ENCODE peak calls at places on chromosomes 5 and 9, in nine cellular contexts. One of them, this sample, is unnamed.

GRCh38 chr9:115884846-115885245 is 268.7 kb upstream of the PAPPA start:
- DNase-seq in astrocyte of the spinal cord: peak
- DNase-seq in fibroblast of the aortic adventitia: peak
- DNase-seq in AG08395: peak
- DNase-seq in HTR-8/SVneo: no peak
- DNase-seq in mesendoderm: no peak
- DNase-seq in epithelial cell of prostate: no peak
- DNase-seq in Right ventricle myocardium inferior: no peak
- DNase-seq in fibroblast of mammary gland: no peak
- DNase-seq in this sample: no peak

GRCh38 chr5:59799668-59800374 is 93.7 kb downstream of the PDE4D start:
- DNase-seq in astrocyte of the spinal cord: peak
- DNase-seq in fibroblast of the aortic adventitia: peak
- DNase-seq in AG08395: peak
- DNase-seq in HTR-8/SVneo: peak
- DNase-seq in mesendoderm: peak
- DNase-seq in epithelial cell of prostate: no peak
- DNase-seq in Right ventricle myocardium inferior: no peak
- DNase-seq in fibroblast of mammary gland: peak
- DNase-seq in this sample: peak

GRCh38 chr9:15696979-15697378 is 144.1 kb downstream of the CCDC171 start:
- DNase-seq in astrocyte of the spinal cord: no peak
- DNase-seq in fibroblast of the aortic adventitia: no peak
- DNase-seq in AG08395: peak
- DNase-seq in HTR-8/SVneo: peak
- DNase-seq in mesendoderm: peak
- DNase-seq in epithelial cell of prostate: no peak
- DNase-seq in Right ventricle myocardium inferior: no peak
- DNase-seq in fibroblast of mammary gland: no peak
- DNase-seq in this sample: no peak

GRCh38 chr5:143011621-143012020 is 241.4 kb downstream of the ARHGAP26 start:
- DNase-seq in astrocyte of the spinal cord: peak
- DNase-seq in fibroblast of the aortic adventitia: peak
- DNase-seq in AG08395: no peak
- DNase-seq in HTR-8/SVneo: peak
- DNase-seq in mesendoderm: peak
- DNase-seq in epithelial cell of prostate: no peak
- DNase-seq in Right ventricle myocardium inferior: no peak
- DNase-seq in fibroblast of mammary gland: peak
- DNase-seq in this sample: no peak

GRCh38 chr5:154002093-154002492 is 36.6 kb downstream of the FAM114A2 start:
- DNase-seq in astrocyte of the spinal cord: peak
- DNase-seq in fibroblast of the aortic adventitia: peak
- DNase-seq in AG08395: no peak
- DNase-seq in HTR-8/SVneo: no peak
- DNase-seq in mesendoderm: no peak
- DNase-seq in epithelial cell of prostate: no peak
- DNase-seq in Right ventricle myocardium inferior: peak
- DNase-seq in fibroblast of mammary gland: peak
- DNase-seq in this sample: no peak

GRCh38 chr5:120207139-120207538 is 257.0 kb upstream of the PRR16 start:
- DNase-seq in astrocyte of the spinal cord: peak
- DNase-seq in fibroblast of the aortic adventitia: peak
- DNase-seq in AG08395: peak
- DNase-seq in HTR-8/SVneo: no peak
- DNase-seq in mesendoderm: no peak
- DNase-seq in epithelial cell of prostate: no peak
- DNase-seq in Right ventricle myocardium inferior: no peak
- DNase-seq in fibroblast of mammary gland: peak
- DNase-seq in this sample: no peak

GRCh38 chr9:131545003-131545785 is at the start of gene PRRT1B:
- DNase-seq in astrocyte of the spinal cord: no peak
- DNase-seq in fibroblast of the aortic adventitia: no peak
- DNase-seq in AG08395: no peak
- DNase-seq in HTR-8/SVneo: no peak
- DNase-seq in mesendoderm: peak
- DNase-seq in epithelial cell of prostate: peak
- DNase-seq in Right ventricle myocardium inferior: no peak
- DNase-seq in fibroblast of mammary gland: no peak
- DNase-seq in this sample: no peak

GRCh38 chr5:147286296-147286695 is 51.5 kb downstream of the STK32A start:
- DNase-seq in astrocyte of the spinal cord: no peak
- DNase-seq in fibroblast of the aortic adventitia: peak
- DNase-seq in AG08395: no peak
- DNase-seq in HTR-8/SVneo: no peak
- DNase-seq in mesendoderm: no peak
- DNase-seq in epithelial cell of prostate: no peak
- DNase-seq in Right ventricle myocardium inferior: no peak
- DNase-seq in fibroblast of mammary gland: no peak
- DNase-seq in this sample: no peak

GRCh38 chr5:82165740-82166530 is 112.2 kb downstream of the RPS23 start:
- DNase-seq in astrocyte of the spinal cord: peak
- DNase-seq in fibroblast of the aortic adventitia: peak
- DNase-seq in AG08395: peak
- DNase-seq in HTR-8/SVneo: peak
- DNase-seq in mesendoderm: peak
- DNase-seq in epithelial cell of prostate: peak
- DNase-seq in Right ventricle myocardium inferior: peak
- DNase-seq in fibroblast of mammary gland: peak
- DNase-seq in this sample: peak

GRCh38 chr5:23053846-23054245 is 200.7 kb upstream of the CDH12 start:
- DNase-seq in astrocyte of the spinal cord: no peak
- DNase-seq in fibroblast of the aortic adventitia: no peak
- DNase-seq in AG08395: no peak
- DNase-seq in HTR-8/SVneo: no peak
- DNase-seq in mesendoderm: no peak
- DNase-seq in epithelial cell of prostate: no peak
- DNase-seq in Right ventricle myocardium inferior: no peak
- DNase-seq in fibroblast of mammary gland: no peak
- DNase-seq in this sample: no peak

GRCh38 chr5:44708611-44709010 is 100.1 kb upstream of the MRPS30 start:
- DNase-seq in astrocyte of the spinal cord: no peak
- DNase-seq in fibroblast of the aortic adventitia: no peak
- DNase-seq in AG08395: no peak
- DNase-seq in HTR-8/SVneo: no peak
- DNase-seq in mesendoderm: no peak
- DNase-seq in epithelial cell of prostate: no peak
- DNase-seq in Right ventricle myocardium inferior: peak
- DNase-seq in fibroblast of mammary gland: no peak
- DNase-seq in this sample: peak

GRCh38 chr5:78727786-78728761 is 79.5 kb upstream of the LHFPL2 start:
- DNase-seq in astrocyte of the spinal cord: no peak
- DNase-seq in fibroblast of the aortic adventitia: no peak
- DNase-seq in AG08395: no peak
- DNase-seq in HTR-8/SVneo: no peak
- DNase-seq in mesendoderm: no peak
- DNase-seq in epithelial cell of prostate: no peak
- DNase-seq in Right ventricle myocardium inferior: no peak
- DNase-seq in fibroblast of mammary gland: no peak
- DNase-seq in this sample: no peak

GRCh38 chr9:131330814-131331600 is 41.5 kb downstream of the PLPP7 start:
- DNase-seq in astrocyte of the spinal cord: no peak
- DNase-seq in fibroblast of the aortic adventitia: no peak
- DNase-seq in AG08395: no peak
- DNase-seq in HTR-8/SVneo: no peak
- DNase-seq in mesendoderm: peak
- DNase-seq in epithelial cell of prostate: no peak
- DNase-seq in Right ventricle myocardium inferior: no peak
- DNase-seq in fibroblast of mammary gland: no peak
- DNase-seq in this sample: no peak

GRCh38 chr9:76136986-76137385 is 246.5 kb downstream of the PCSK5 start:
- DNase-seq in astrocyte of the spinal cord: peak
- DNase-seq in fibroblast of the aortic adventitia: peak
- DNase-seq in AG08395: peak
- DNase-seq in HTR-8/SVneo: peak
- DNase-seq in mesendoderm: peak
- DNase-seq in epithelial cell of prostate: no peak
- DNase-seq in Right ventricle myocardium inferior: no peak
- DNase-seq in fibroblast of mammary gland: peak
- DNase-seq in this sample: peak

GRCh38 chr9:87725356-87725899 is 491 bp upstream of the CTSL start:
- DNase-seq in astrocyte of the spinal cord: no peak
- DNase-seq in fibroblast of the aortic adventitia: no peak
- DNase-seq in AG08395: peak
- DNase-seq in HTR-8/SVneo: no peak
- DNase-seq in mesendoderm: peak
- DNase-seq in epithelial cell of prostate: no peak
- DNase-seq in Right ventricle myocardium inferior: no peak
- DNase-seq in fibroblast of mammary gland: peak
- DNase-seq in this sample: no peak

GRCh38 chr9:134641173-134641985 is at the start of gene COL5A1:
- DNase-seq in astrocyte of the spinal cord: peak
- DNase-seq in fibroblast of the aortic adventitia: peak
- DNase-seq in AG08395: peak
- DNase-seq in HTR-8/SVneo: peak
- DNase-seq in mesendoderm: peak
- DNase-seq in epithelial cell of prostate: no peak
- DNase-seq in Right ventricle myocardium inferior: peak
- DNase-seq in fibroblast of mammary gland: peak
- DNase-seq in this sample: peak

GRCh38 chr5:112216140-112216539 is 202.9 kb downstream of the EPB41L4A start:
- DNase-seq in astrocyte of the spinal cord: no peak
- DNase-seq in fibroblast of the aortic adventitia: no peak
- DNase-seq in AG08395: no peak
- DNase-seq in HTR-8/SVneo: no peak
- DNase-seq in mesendoderm: no peak
- DNase-seq in epithelial cell of prostate: no peak
- DNase-seq in Right ventricle myocardium inferior: no peak
- DNase-seq in fibroblast of mammary gland: no peak
- DNase-seq in this sample: no peak

GRCh38 chr5:178074266-178074952 is 38.9 kb upstream of the N4BP3 start:
- DNase-seq in astrocyte of the spinal cord: peak
- DNase-seq in fibroblast of the aortic adventitia: no peak
- DNase-seq in AG08395: no peak
- DNase-seq in HTR-8/SVneo: peak
- DNase-seq in mesendoderm: peak
- DNase-seq in epithelial cell of prostate: no peak
- DNase-seq in Right ventricle myocardium inferior: no peak
- DNase-seq in fibroblast of mammary gland: no peak
- DNase-seq in this sample: peak

GRCh38 chr5:135739383-135739961 is 95.0 kb upstream of the SLC25A48 start:
- DNase-seq in astrocyte of the spinal cord: no peak
- DNase-seq in fibroblast of the aortic adventitia: no peak
- DNase-seq in AG08395: no peak
- DNase-seq in HTR-8/SVneo: no peak
- DNase-seq in mesendoderm: no peak
- DNase-seq in epithelial cell of prostate: no peak
- DNase-seq in Right ventricle myocardium inferior: no peak
- DNase-seq in fibroblast of mammary gland: peak
- DNase-seq in this sample: peak

GRCh38 chr9:75063556-75064305 is 24.2 kb downstream of the NMRK1 start:
- DNase-seq in astrocyte of the spinal cord: peak
- DNase-seq in fibroblast of the aortic adventitia: no peak
- DNase-seq in AG08395: peak
- DNase-seq in HTR-8/SVneo: no peak
- DNase-seq in mesendoderm: no peak
- DNase-seq in epithelial cell of prostate: no peak
- DNase-seq in Right ventricle myocardium inferior: no peak
- DNase-seq in fibroblast of mammary gland: peak
- DNase-seq in this sample: peak

GRCh38 chr9:97504381-97505216 is 3.1 kb downstream of the TMOD1 start:
- DNase-seq in astrocyte of the spinal cord: peak
- DNase-seq in fibroblast of the aortic adventitia: peak
- DNase-seq in AG08395: no peak
- DNase-seq in HTR-8/SVneo: no peak
- DNase-seq in mesendoderm: peak
- DNase-seq in epithelial cell of prostate: no peak
- DNase-seq in Right ventricle myocardium inferior: no peak
- DNase-seq in fibroblast of mammary gland: peak
- DNase-seq in this sample: no peak

GRCh38 chr9:130607640-130608420 is 28.5 kb downstream of the FUBP3 start:
- DNase-seq in astrocyte of the spinal cord: peak
- DNase-seq in fibroblast of the aortic adventitia: peak
- DNase-seq in AG08395: peak
- DNase-seq in HTR-8/SVneo: no peak
- DNase-seq in mesendoderm: no peak
- DNase-seq in epithelial cell of prostate: no peak
- DNase-seq in Right ventricle myocardium inferior: no peak
- DNase-seq in fibroblast of mammary gland: peak
- DNase-seq in this sample: no peak

GRCh38 chr9:88730780-88731179 is 195.8 kb downstream of the NXNL2 start:
- DNase-seq in astrocyte of the spinal cord: no peak
- DNase-seq in fibroblast of the aortic adventitia: no peak
- DNase-seq in AG08395: no peak
- DNase-seq in HTR-8/SVneo: no peak
- DNase-seq in mesendoderm: no peak
- DNase-seq in epithelial cell of prostate: no peak
- DNase-seq in Right ventricle myocardium inferior: no peak
- DNase-seq in fibroblast of mammary gland: no peak
- DNase-seq in this sample: no peak

GRCh38 chr9:37897665-37898064 is 6.3 kb downstream of the SLC25A51 start:
- DNase-seq in astrocyte of the spinal cord: no peak
- DNase-seq in fibroblast of the aortic adventitia: no peak
- DNase-seq in AG08395: no peak
- DNase-seq in HTR-8/SVneo: no peak
- DNase-seq in mesendoderm: no peak
- DNase-seq in epithelial cell of prostate: no peak
- DNase-seq in Right ventricle myocardium inferior: no peak
- DNase-seq in fibroblast of mammary gland: no peak
- DNase-seq in this sample: no peak

GRCh38 chr5:145484195-145484594 is 350.9 kb downstream of the PRELID2 start:
- DNase-seq in astrocyte of the spinal cord: peak
- DNase-seq in fibroblast of the aortic adventitia: peak
- DNase-seq in AG08395: peak
- DNase-seq in HTR-8/SVneo: peak
- DNase-seq in mesendoderm: no peak
- DNase-seq in epithelial cell of prostate: peak
- DNase-seq in Right ventricle myocardium inferior: no peak
- DNase-seq in fibroblast of mammary gland: peak
- DNase-seq in this sample: peak

GRCh38 chr5:16886793-16887345 is 49.2 kb downstream of the MYO10 start:
- DNase-seq in astrocyte of the spinal cord: no peak
- DNase-seq in fibroblast of the aortic adventitia: no peak
- DNase-seq in AG08395: no peak
- DNase-seq in HTR-8/SVneo: no peak
- DNase-seq in mesendoderm: no peak
- DNase-seq in epithelial cell of prostate: no peak
- DNase-seq in Right ventricle myocardium inferior: no peak
- DNase-seq in fibroblast of mammary gland: no peak
- DNase-seq in this sample: no peak

GRCh38 chr5:9653811-9654210 is 23.7 kb upstream of the TAS2R1 start:
- DNase-seq in astrocyte of the spinal cord: peak
- DNase-seq in fibroblast of the aortic adventitia: peak
- DNase-seq in AG08395: peak
- DNase-seq in HTR-8/SVneo: peak
- DNase-seq in mesendoderm: peak
- DNase-seq in epithelial cell of prostate: peak
- DNase-seq in Right ventricle myocardium inferior: peak
- DNase-seq in fibroblast of mammary gland: peak
- DNase-seq in this sample: peak

GRCh38 chr5:39892708-39893107 is 467.9 kb upstream of the DAB2 start:
- DNase-seq in astrocyte of the spinal cord: peak
- DNase-seq in fibroblast of the aortic adventitia: peak
- DNase-seq in AG08395: peak
- DNase-seq in HTR-8/SVneo: no peak
- DNase-seq in mesendoderm: no peak
- DNase-seq in epithelial cell of prostate: no peak
- DNase-seq in Right ventricle myocardium inferior: no peak
- DNase-seq in fibroblast of mammary gland: peak
- DNase-seq in this sample: peak

This sample was measured in mammary epithelial cell.